ENCODE peak calls at places on chromosome 6, in ten cellular contexts. One of them, this sample, is unnamed. For H3K4me1, the result is how much of the 10 kb centered on the place peaks cover.

GRCh38 chr6:130577178-130577919 is 211.5 kb downstream of the TMEM200A start:
- DNase-seq in CD8-positive, alpha-beta T cell: no peak
- DNase-seq in OCI-LY7: no peak
- DNase-seq in iPS DF 6.9: no peak
- DNase-seq in CD8-positive, alpha-beta memory T cell: no peak
- DNase-seq in fibroblast of lung: no peak
- DNase-seq in GM23248: no peak
- DNase-seq in thoracic aorta: no peak
- DNase-seq in endodermal cell: no peak
- DNase-seq in CD4-positive, CD25-positive, alpha-beta regulatory T cell: peak
- DNase-seq in this sample: no peak

GRCh38 chr6:31738048-31738979 is 1.5 kb upstream of the MSH5 start:
- DNase-seq in CD4-positive, CD25-positive, alpha-beta regulatory T cell: peak
- DNase-seq in CD8-positive, alpha-beta memory T cell: peak
- DNase-seq in CD8-positive, alpha-beta T cell: peak
- DNase-seq in thoracic aorta: no peak
- DNase-seq in fibroblast of lung: peak
- DNase-seq in iPS DF 6.9: no peak
- DNase-seq in OCI-LY7: peak
- DNase-seq in endodermal cell: peak
- DNase-seq in GM23248: peak
- DNase-seq in this sample: peak

GRCh38 chr6:100353276-100354015 is 111.3 kb downstream of the SIM1 start:
- DNase-seq in GM23248: peak
- DNase-seq in iPS DF 6.9: no peak
- DNase-seq in CD8-positive, alpha-beta memory T cell: no peak
- DNase-seq in OCI-LY7: no peak
- DNase-seq in endodermal cell: no peak
- DNase-seq in CD8-positive, alpha-beta T cell: no peak
- DNase-seq in fibroblast of lung: peak
- DNase-seq in thoracic aorta: no peak
- DNase-seq in CD4-positive, CD25-positive, alpha-beta regulatory T cell: no peak
- DNase-seq in this sample: no peak

GRCh38 chr6:39430968-39431523 is 108.5 kb upstream of the KCNK16 start:
- DNase-seq in CD8-positive, alpha-beta T cell: no peak
- DNase-seq in CD8-positive, alpha-beta memory T cell: no peak
- DNase-seq in thoracic aorta: no peak
- DNase-seq in iPS DF 6.9: no peak
- DNase-seq in GM23248: peak
- DNase-seq in CD4-positive, CD25-positive, alpha-beta regulatory T cell: no peak
- DNase-seq in OCI-LY7: no peak
- DNase-seq in fibroblast of lung: peak
- DNase-seq in endodermal cell: peak
- DNase-seq in this sample: no peak

GRCh38 chr6:3046295-3046694 is 22.0 kb upstream of the RIPK1 start:
- DNase-seq in CD8-positive, alpha-beta memory T cell: no peak
- DNase-seq in endodermal cell: no peak
- DNase-seq in OCI-LY7: no peak
- DNase-seq in thoracic aorta: no peak
- DNase-seq in CD8-positive, alpha-beta T cell: no peak
- DNase-seq in iPS DF 6.9: no peak
- DNase-seq in CD4-positive, CD25-positive, alpha-beta regulatory T cell: no peak
- DNase-seq in fibroblast of lung: no peak
- DNase-seq in GM23248: peak
- DNase-seq in this sample: no peak

GRCh38 chr6:41442800-41443501 is 103.2 kb upstream of the FOXP4 start:
- DNase-seq in CD8-positive, alpha-beta T cell: no peak
- DNase-seq in CD8-positive, alpha-beta memory T cell: no peak
- DNase-seq in CD4-positive, CD25-positive, alpha-beta regulatory T cell: no peak
- DNase-seq in GM23248: peak
- DNase-seq in thoracic aorta: no peak
- DNase-seq in endodermal cell: peak
- DNase-seq in OCI-LY7: no peak
- DNase-seq in fibroblast of lung: peak
- DNase-seq in iPS DF 6.9: no peak
- DNase-seq in this sample: no peak

GRCh38 chr6:117870477-117871243 is 36.4 kb upstream of the SLC35F1 start:
- DNase-seq in endodermal cell: no peak
- DNase-seq in thoracic aorta: no peak
- DNase-seq in iPS DF 6.9: no peak
- DNase-seq in GM23248: no peak
- DNase-seq in CD8-positive, alpha-beta memory T cell: no peak
- DNase-seq in CD4-positive, CD25-positive, alpha-beta regulatory T cell: no peak
- DNase-seq in CD8-positive, alpha-beta T cell: no peak
- DNase-seq in fibroblast of lung: no peak
- DNase-seq in OCI-LY7: no peak
- DNase-seq in this sample: no peak

GRCh38 chr6:11976489-11976888 is 35.6 kb upstream of the HIVEP1 start:
- DNase-seq in GM23248: no peak
- DNase-seq in CD8-positive, alpha-beta T cell: no peak
- DNase-seq in CD8-positive, alpha-beta memory T cell: no peak
- DNase-seq in OCI-LY7: no peak
- DNase-seq in endodermal cell: no peak
- DNase-seq in iPS DF 6.9: no peak
- DNase-seq in thoracic aorta: no peak
- DNase-seq in fibroblast of lung: no peak
- DNase-seq in CD4-positive, CD25-positive, alpha-beta regulatory T cell: no peak
- DNase-seq in this sample: no peak

GRCh38 chr6:13360671-13361540 is 32.6 kb upstream of the TBC1D7 start:
- DNase-seq in CD8-positive, alpha-beta T cell: no peak
- DNase-seq in OCI-LY7: no peak
- DNase-seq in GM23248: no peak
- DNase-seq in thoracic aorta: no peak
- DNase-seq in iPS DF 6.9: no peak
- DNase-seq in fibroblast of lung: peak
- DNase-seq in CD8-positive, alpha-beta memory T cell: no peak
- DNase-seq in endodermal cell: no peak
- DNase-seq in CD4-positive, CD25-positive, alpha-beta regulatory T cell: no peak
- DNase-seq in this sample: no peak

GRCh38 chr6:84052204-84052882 is 18.8 kb downstream of the MRAP2 start:
- DNase-seq in GM23248: peak
- DNase-seq in thoracic aorta: peak
- DNase-seq in CD4-positive, CD25-positive, alpha-beta regulatory T cell: no peak
- DNase-seq in endodermal cell: peak
- DNase-seq in CD8-positive, alpha-beta T cell: no peak
- DNase-seq in fibroblast of lung: peak
- DNase-seq in OCI-LY7: no peak
- DNase-seq in iPS DF 6.9: no peak
- DNase-seq in CD8-positive, alpha-beta memory T cell: no peak
- DNase-seq in this sample: no peak

GRCh38 chr6:160431231-160431630 is 83.1 kb downstream of the SLC22A3 start:
- DNase-seq in CD8-positive, alpha-beta memory T cell: no peak
- DNase-seq in CD8-positive, alpha-beta T cell: no peak
- DNase-seq in OCI-LY7: no peak
- DNase-seq in fibroblast of lung: peak
- DNase-seq in thoracic aorta: no peak
- DNase-seq in iPS DF 6.9: no peak
- DNase-seq in endodermal cell: no peak
- DNase-seq in CD4-positive, CD25-positive, alpha-beta regulatory T cell: no peak
- DNase-seq in GM23248: peak
- DNase-seq in this sample: no peak

GRCh38 chr6:118313208-118313607 is 234.9 kb upstream of the PLN start:
- DNase-seq in endodermal cell: no peak
- DNase-seq in CD4-positive, CD25-positive, alpha-beta regulatory T cell: no peak
- DNase-seq in CD8-positive, alpha-beta memory T cell: no peak
- DNase-seq in OCI-LY7: no peak
- DNase-seq in thoracic aorta: no peak
- DNase-seq in GM23248: no peak
- DNase-seq in iPS DF 6.9: no peak
- DNase-seq in CD8-positive, alpha-beta T cell: no peak
- DNase-seq in fibroblast of lung: no peak
- DNase-seq in this sample: no peak

GRCh38 chr6:56806368-56806767 is 148.5 kb upstream of the BEND6 start:
- DNase-seq in thoracic aorta: no peak
- DNase-seq in iPS DF 6.9: no peak
- DNase-seq in OCI-LY7: no peak
- DNase-seq in CD8-positive, alpha-beta T cell: no peak
- DNase-seq in CD4-positive, CD25-positive, alpha-beta regulatory T cell: no peak
- DNase-seq in GM23248: no peak
- DNase-seq in CD8-positive, alpha-beta memory T cell: no peak
- DNase-seq in fibroblast of lung: no peak
- DNase-seq in endodermal cell: no peak
- DNase-seq in this sample: no peak
- H3K4me1 ChIP-seq in thoracic aorta: half or more
- H3K4me1 ChIP-seq in iPS DF 6.9: under half
- H3K4me1 ChIP-seq in OCI-LY7: under half
- H3K4me1 ChIP-seq in CD8-positive, alpha-beta T cell: under half
- H3K4me1 ChIP-seq in CD4-positive, CD25-positive, alpha-beta regulatory T cell: under half
- H3K4me1 ChIP-seq in GM23248: half or more
- H3K4me1 ChIP-seq in CD8-positive, alpha-beta memory T cell: under half
- H3K4me1 ChIP-seq in fibroblast of lung: under half
- H3K4me1 ChIP-seq in endodermal cell: under half
- H3K4me1 ChIP-seq in this sample: under half

DNA sequence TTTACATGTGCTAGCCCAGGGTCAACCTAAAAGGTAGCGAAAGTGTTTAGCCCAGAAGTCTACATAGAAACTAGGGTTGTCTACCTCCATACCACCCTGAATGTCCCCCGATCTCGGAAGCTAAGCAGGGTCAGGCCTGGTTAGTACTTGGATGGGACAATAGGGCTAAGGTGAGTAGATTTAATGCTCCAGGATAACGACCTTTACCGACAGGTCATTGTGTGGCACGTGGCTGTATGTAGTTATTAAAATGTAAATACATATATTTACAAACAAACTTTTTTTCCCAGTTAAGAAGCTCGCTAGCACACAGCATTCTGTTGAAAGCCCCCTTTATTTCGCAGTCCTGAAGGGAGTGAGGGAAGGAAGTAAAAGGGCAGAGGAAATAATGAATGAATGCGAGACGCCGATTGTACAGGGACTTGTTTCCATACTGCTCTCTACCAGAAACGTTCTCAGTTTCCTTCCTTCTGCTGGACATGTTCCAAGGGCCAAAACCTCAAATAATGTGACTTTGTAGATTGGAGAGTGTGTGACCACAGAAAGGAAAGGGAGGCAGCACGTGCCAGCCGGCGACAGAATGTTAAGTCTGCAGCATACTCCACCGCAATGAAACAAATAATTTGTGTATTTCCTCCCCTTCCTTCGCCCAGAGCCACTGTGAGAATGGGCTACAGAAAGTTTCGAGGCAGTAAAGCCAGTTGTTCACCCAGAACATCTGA is 603 bp downstream of the ADAT2 start:
- DNase-seq in CD8-positive, alpha-beta memory T cell: peak
- DNase-seq in thoracic aorta: no peak
- DNase-seq in OCI-LY7: peak
- DNase-seq in CD4-positive, CD25-positive, alpha-beta regulatory T cell: peak
- DNase-seq in iPS DF 6.9: no peak
- DNase-seq in CD8-positive, alpha-beta T cell: peak
- DNase-seq in fibroblast of lung: peak
- DNase-seq in GM23248: peak
- DNase-seq in endodermal cell: peak
- DNase-seq in this sample: peak
- H3K27ac ChIP-seq in CD8-positive, alpha-beta memory T cell: peak
- H3K27ac ChIP-seq in thoracic aorta: peak
- H3K27ac ChIP-seq in OCI-LY7: peak
- H3K27ac ChIP-seq in CD4-positive, CD25-positive, alpha-beta regulatory T cell: peak
- H3K27ac ChIP-seq in iPS DF 6.9: no peak
- H3K27ac ChIP-seq in CD8-positive, alpha-beta T cell: peak
- H3K27ac ChIP-seq in fibroblast of lung: peak
- H3K27ac ChIP-seq in GM23248: peak
- H3K27ac ChIP-seq in endodermal cell: peak
- H3K27ac ChIP-seq in this sample: peak

GRCh38 chr6:56096454-56096853 is 150.9 kb downstream of the COL21A1 start:
- DNase-seq in CD4-positive, CD25-positive, alpha-beta regulatory T cell: no peak
- DNase-seq in endodermal cell: no peak
- DNase-seq in CD8-positive, alpha-beta memory T cell: no peak
- DNase-seq in fibroblast of lung: peak
- DNase-seq in thoracic aorta: no peak
- DNase-seq in CD8-positive, alpha-beta T cell: no peak
- DNase-seq in OCI-LY7: no peak
- DNase-seq in GM23248: no peak
- DNase-seq in iPS DF 6.9: no peak
- DNase-seq in this sample: no peak
- H3K4me3 ChIP-seq in CD4-positive, CD25-positive, alpha-beta regulatory T cell: no peak
- H3K4me3 ChIP-seq in endodermal cell: no peak
- H3K4me3 ChIP-seq in CD8-positive, alpha-beta memory T cell: no peak
- H3K4me3 ChIP-seq in fibroblast of lung: no peak
- H3K4me3 ChIP-seq in thoracic aorta: no peak
- H3K4me3 ChIP-seq in CD8-positive, alpha-beta T cell: no peak
- H3K4me3 ChIP-seq in OCI-LY7: no peak
- H3K4me3 ChIP-seq in GM23248: no peak
- H3K4me3 ChIP-seq in iPS DF 6.9: no peak
- H3K4me3 ChIP-seq in this sample: no peak

GRCh38 chr6:138970159-138970558 is 17.9 kb downstream of the REPS1 start:
- DNase-seq in fibroblast of lung: no peak
- DNase-seq in OCI-LY7: no peak
- DNase-seq in GM23248: peak
- DNase-seq in endodermal cell: no peak
- DNase-seq in CD4-positive, CD25-positive, alpha-beta regulatory T cell: no peak
- DNase-seq in iPS DF 6.9: no peak
- DNase-seq in thoracic aorta: no peak
- DNase-seq in CD8-positive, alpha-beta T cell: no peak
- DNase-seq in CD8-positive, alpha-beta memory T cell: no peak
- DNase-seq in this sample: no peak
- H3K4me1 ChIP-seq in fibroblast of lung: under half
- H3K4me1 ChIP-seq in OCI-LY7: under half
- H3K4me1 ChIP-seq in GM23248: half or more
- H3K4me1 ChIP-seq in endodermal cell: under half
- H3K4me1 ChIP-seq in CD4-positive, CD25-positive, alpha-beta regulatory T cell: under half
- H3K4me1 ChIP-seq in iPS DF 6.9: under half
- H3K4me1 ChIP-seq in thoracic aorta: half or more
- H3K4me1 ChIP-seq in CD8-positive, alpha-beta T cell: under half
- H3K4me1 ChIP-seq in CD8-positive, alpha-beta memory T cell: under half
- H3K4me1 ChIP-seq in this sample: under half

This sample was measured in naive thymus-derived CD4-positive, alpha-beta T cell.